ENCODE peak calls at places on chromosomes 2 and 18, in seven cellular contexts. E is RWPE2, K is lower lobe of right lung, F is AG10803, L is heart left ventricle, I is choroid plexus epithelial cell, B is thoracic aorta. T is an unnamed sample.
A peak's percentile ranks its signal among the peaks of the same experiment; 100 is the strongest.

GRCh38 chr18:27715751-27716150 is 461.2 kb downstream of the CDH2 start:
- DNase-seq in K (no peak), E (no peak), F (no peak), I (peak; percentile 35), B (no peak), L (no peak), T (no peak)

GRCh38 chr2:227411320-227411989 is 23.7 kb upstream of the SCYGR1 start:
- DNase-seq in K (no peak), E (no peak), I (peak; percentile 66), B (no peak), F (peak; percentile 40), L (no peak), T (peak; percentile 22)

GRCh38 chr18:77086034-77086433 is 46.5 kb downstream of the MBP start:
- DNase-seq in B (no peak), E (no peak), F (peak; percentile 92), K (no peak), I (peak; percentile 87), L (no peak), T (no peak)

GRCh38 chr18:48300463-48300961 is 108.7 kb downstream of the ZBTB7C start:
- DNase-seq in E (no peak), F (no peak), L (no peak), K (peak; percentile 72), I (no peak), B (no peak), T (peak; percentile 88)

GRCh38 chr18:12287684-12288405 is 20.2 kb upstream of the TUBB6 start:
- DNase-seq in F (peak; percentile 91), I (peak; percentile 90), B (peak; percentile 74), K (peak; percentile 86), E (peak; percentile 93), L (peak; percentile 78), T (no peak)

GRCh38 chr2:102226171-102226570 is 39.3 kb downstream of the IL1RL2 start:
- DNase-seq in B (no peak), F (no peak), I (no peak), K (no peak), L (no peak), E (no peak), T (no peak)

GRCh38 chr2:106020821-106021316 is 173.2 kb downstream of the UXS1 start:
- DNase-seq in F (no peak), E (no peak), K (no peak), I (no peak), L (no peak), B (no peak), T (no peak)

GRCh38 chr2:125070726-125071505 is 1045.8 kb downstream of the CNTNAP5 start:
- DNase-seq in K (no peak), B (no peak), I (no peak), E (no peak), F (no peak), L (no peak), T (no peak)

GRCh38 chr2:199985625-199986207 is 30.3 kb downstream of the MAIP1 start:
- DNase-seq in E (no peak), I (peak; percentile 90), B (no peak), K (peak; percentile 60), L (no peak), F (peak; percentile 72), T (peak; percentile 84)

GRCh38 chr2:50535971-50536759 is 495.8 kb downstream of the NRXN1 start:
- DNase-seq in K (no peak), L (no peak), E (no peak), F (no peak), B (no peak), I (peak; percentile 63), T (peak; percentile 50)

GRCh38 chr2:111634050-111634784 is 249.8 kb downstream of the ANAPC1 start:
- DNase-seq in L (no peak), F (peak; percentile 58), B (no peak), E (no peak), I (peak; percentile 70), K (no peak), T (no peak)

GRCh38 chr18:12079504-12080237 is 14.0 kb upstream of the ANKRD62 start:
- DNase-seq in F (peak; percentile 46), L (peak; percentile 67), I (peak; percentile 87), B (no peak), E (no peak), K (no peak), T (no peak)

GRCh38 chr18:23320709-23321236 is 132.3 kb upstream of the RIOK3 start:
- DNase-seq in B (no peak), F (no peak), I (no peak), K (no peak), L (no peak), E (no peak), T (no peak)

GRCh38 chr2:184113691-184114403 is 484.5 kb upstream of the ZNF804A start:
- DNase-seq in B (no peak), L (no peak), K (no peak), F (no peak), E (no peak), I (no peak), T (no peak)

GRCh38 chr2:39228413-39229209 is 15.2 kb downstream of the CDKL4 start:
- DNase-seq in B (no peak), I (peak; percentile 14), F (peak; percentile 0), K (no peak), E (no peak), L (peak; percentile 55), T (peak; percentile 30)

GRCh38 chr2:188984680-188985079 is 10.5 kb downstream of the COL3A1 start:
- DNase-seq in L (no peak), B (no peak), K (no peak), I (peak; percentile 98), E (no peak), F (peak; percentile 95), T (no peak)

GRCh38 chr2:12824771-12825363 is 108.1 kb downstream of the TRIB2 start:
- DNase-seq in E (no peak), B (no peak), I (no peak), K (no peak), F (peak; percentile 83), L (peak; percentile 74), T (peak; percentile 18)

GRCh38 chr18:34707670-34708069 is 2.4 kb upstream of the DTNA start:
- DNase-seq in B (no peak), E (no peak), F (peak; percentile 90), I (peak; percentile 95), K (no peak), L (no peak), T (no peak)

GRCh38 chr2:191441761-191442160 is 196.6 kb downstream of the MYO1B start:
- DNase-seq in B (no peak), K (no peak), L (no peak), I (no peak), E (no peak), F (peak; percentile 88), T (no peak)

GRCh38 chr2:1709970-1710560 is 34.2 kb downstream of the PXDN start:
- DNase-seq in E (no peak), K (no peak), I (no peak), L (no peak), B (no peak), F (no peak), T (no peak)
- H3K4me3 ChIP-seq in E (no peak overlapping the region), K (no peak overlapping the region), I (no peak overlapping the region), L (no peak overlapping the region), B (no peak overlapping the region), F (no peak overlapping the region), T (no peak overlapping the region)

DNA sequence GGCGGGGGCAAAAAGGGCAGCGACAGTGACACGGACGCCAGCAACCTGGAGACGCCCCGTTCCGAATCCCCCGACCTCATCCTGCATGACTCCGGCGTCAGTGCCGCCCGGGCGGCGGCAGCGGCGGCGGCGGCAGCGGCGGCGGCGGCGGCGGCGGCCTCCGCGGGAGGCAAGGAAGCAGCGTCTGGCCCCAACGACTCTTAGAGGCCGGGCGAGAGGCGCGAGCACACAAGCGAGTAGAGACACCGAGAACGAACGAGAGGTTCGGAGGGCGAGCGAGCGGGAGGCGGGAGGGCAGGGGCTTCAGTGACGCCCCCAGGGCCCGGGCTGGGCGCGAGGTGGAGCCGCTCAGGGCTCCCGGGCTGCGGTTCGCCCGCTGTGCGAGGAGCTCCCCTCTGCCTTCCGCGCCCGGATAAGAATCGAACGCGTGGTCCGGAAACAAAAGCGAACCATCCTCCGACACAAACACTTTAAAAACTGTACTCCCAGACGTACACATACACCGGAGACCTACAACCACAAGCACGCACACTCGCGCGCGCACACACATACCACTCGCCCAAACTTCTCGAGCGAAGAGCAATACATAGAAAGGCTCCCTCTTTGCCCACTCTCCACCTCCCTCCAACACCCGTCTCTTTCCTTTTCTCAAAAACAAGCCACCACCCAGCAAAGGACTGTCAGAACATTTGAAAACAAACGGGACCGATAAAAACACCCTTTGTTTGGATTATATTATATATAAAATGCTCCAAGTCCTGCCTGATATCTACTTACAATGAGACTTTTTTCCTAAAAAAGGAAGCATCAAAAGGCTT is 2.8 kb downstream of the SP9 start:
- DNase-seq in F (peak; percentile 50), L (peak; percentile 65), E (no peak), K (no peak), I (no peak), B (no peak), T (peak; percentile 74)
- H3K4me3 ChIP-seq in F (peak overlapping the region; percentile 48), L (no peak overlapping the region), E (peak overlapping the region; percentile 18), K (peak overlapping the region; percentile 41), I (no peak overlapping the region), B (peak overlapping the region; percentile 65), T (peak overlapping the region; percentile 44)

DNA sequence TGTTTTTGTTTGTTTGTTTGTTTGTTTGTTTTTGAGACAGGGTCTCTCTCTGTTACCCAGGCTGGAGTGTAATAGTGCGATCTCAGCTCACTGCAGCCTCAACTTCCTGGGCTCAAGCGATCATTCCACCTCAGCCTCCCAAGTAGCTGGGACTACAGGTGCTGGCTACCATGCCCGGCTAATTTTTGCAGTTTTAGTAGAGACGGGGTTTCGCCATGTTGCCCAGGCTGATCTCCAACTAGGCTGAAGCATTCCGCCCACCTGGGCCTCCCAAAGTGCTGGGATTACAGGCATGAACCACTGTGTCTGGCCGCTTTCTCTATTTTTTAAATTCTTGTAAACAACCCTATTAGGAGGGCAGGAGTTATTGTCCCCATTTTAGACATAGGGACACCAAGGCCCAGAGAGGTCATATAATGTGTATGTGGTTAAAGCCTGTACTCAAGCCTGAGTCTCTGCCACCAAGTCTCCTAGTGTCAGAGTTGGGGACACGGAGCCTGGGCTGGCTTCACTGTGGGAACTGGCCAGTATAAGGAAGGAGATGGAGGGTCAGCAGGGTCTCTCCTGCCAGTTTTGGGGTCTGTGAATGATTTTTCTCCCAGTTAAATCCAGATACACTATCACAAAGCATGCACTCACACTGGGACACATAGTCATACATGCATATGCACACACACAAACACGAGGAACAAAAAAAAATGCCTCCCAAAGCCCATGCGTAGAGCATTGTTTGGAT is 27.5 kb upstream of the MCFD2 start:
- DNase-seq in B (no peak), L (no peak), E (no peak), I (no peak), K (no peak), F (no peak), T (no peak)
- H3K4me3 ChIP-seq in B (peak overlapping the region; percentile 80), L (peak overlapping the region; percentile 86), E (peak overlapping the region; percentile 96), I (peak overlapping the region; percentile 95), K (peak overlapping the region; percentile 96), F (peak overlapping the region; percentile 98), T (peak overlapping the region; percentile 84)

GRCh38 chr2:174967693-174968260 is 37.4 kb downstream of the CHN1 start:
- DNase-seq in B (no peak), F (peak; percentile 50), E (no peak), K (no peak), I (no peak), L (no peak), T (no peak)

GRCh38 chr2:174967086-174967485 is 38.1 kb downstream of the CHN1 start:
- DNase-seq in I (no peak), K (no peak), L (no peak), B (no peak), E (no peak), F (no peak), T (no peak)

GRCh38 chr2:174964404-174964803 is 40.8 kb downstream of the CHN1 start:
- DNase-seq in E (no peak), K (no peak), L (no peak), F (no peak), I (no peak), B (no peak), T (no peak)

GRCh38 chr2:174965551-174965950 is 39.6 kb downstream of the CHN1 start:
- DNase-seq in K (no peak), I (no peak), L (no peak), E (no peak), B (no peak), F (no peak), T (no peak)

GRCh38 chr2:174965992-174966789 is 39.0 kb downstream of the CHN1 start:
- DNase-seq in K (no peak), B (no peak), E (no peak), F (peak; percentile 60), I (peak; percentile 53), L (no peak), T (no peak)
- H3K4me3 ChIP-seq in K (no peak overlapping the region), B (no peak overlapping the region), E (no peak overlapping the region), F (no peak overlapping the region), I (no peak overlapping the region), L (no peak overlapping the region), T (no peak overlapping the region)

T was measured in NB4.